ENCODE peak calls at places on chromosomes 4 and X, in four cellular contexts. W is cardiac fibroblast, E is left ventricle myocardium inferior, Y is esophagus muscularis mucosa. R is an unnamed sample.

GRCh38 chrX:39762266-39762841 is 335.4 kb downstream of the BCOR start:
- DNase-seq in W (peak), E (no peak), Y (no peak), R (no peak)

GRCh38 chr4:152534541-152535231 is 1.2 kb downstream of the FBXW7 start:
- DNase-seq in W (peak), E (peak), Y (no peak), R (peak)

GRCh38 chr4:113921089-113921842 is 58.2 kb downstream of the ARSJ start:
- DNase-seq in W (no peak), E (no peak), Y (no peak), R (no peak)

GRCh38 chr4:33592701-33593100 is 2651.6 kb downstream of the ARAP2 start:
- DNase-seq in W (no peak), E (no peak), Y (no peak), R (no peak)

GRCh38 chrX:72025236-72025770 is 106.4 kb downstream of the RTL5 start:
- DNase-seq in W (no peak), E (no peak), Y (peak), R (no peak)

GRCh38 chr4:11423465-11423864 is 5.2 kb downstream of the HS3ST1 start:
- DNase-seq in W (peak), E (no peak), Y (no peak), R (no peak)

GRCh38 chrX:14922437-14922836 is 49.2 kb downstream of the MOSPD2 start:
- DNase-seq in W (peak), E (no peak), Y (no peak), R (no peak)

GRCh38 chr4:84852081-84852480 is 114.4 kb downstream of the WDFY3 start:
- DNase-seq in W (peak), E (no peak), Y (no peak), R (no peak)

GRCh38 chr4:148079945-148080344 is 348.1 kb downstream of the ARHGAP10 start:
- DNase-seq in W (no peak), E (no peak), Y (no peak), R (no peak)

GRCh38 chr4:74848774-74849173 is 54.5 kb upstream of the BTC start:
- DNase-seq in W (no peak), E (no peak), Y (no peak), R (no peak)

GRCh38 chr4:11418610-11419009 is 10.1 kb downstream of the HS3ST1 start:
- DNase-seq in W (no peak), E (no peak), Y (no peak), R (no peak)

GRCh38 chrX:149004936-149005335 is 500.2 kb downstream of the IDS start:
- DNase-seq in W (no peak), E (no peak), Y (no peak), R (no peak)

GRCh38 chr4:67660418-67660817 is 40.5 kb downstream of the UBA6 start:
- DNase-seq in W (no peak), E (no peak), Y (no peak), R (no peak)

GRCh38 chr4:59945277-59945676 is 1254.8 kb upstream of the ADGRL3 start:
- DNase-seq in W (no peak), E (no peak), Y (no peak), R (no peak)

GRCh38 chr4:27087306-27088045 is 226.8 kb downstream of the STIM2 start:
- DNase-seq in W (no peak), E (no peak), Y (no peak), R (no peak)

GRCh38 chrX:57821703-57822375 is 88.4 kb downstream of the ZXDA start:
- DNase-seq in W (peak), E (no peak), Y (no peak), R (no peak)

GRCh38 chr4:11624370-11624769 is 195.7 kb upstream of the HS3ST1 start:
- DNase-seq in W (no peak), E (no peak), Y (no peak), R (no peak)

GRCh38 chrX:114532093-114532805 is 51.6 kb upstream of the HTR2C start:
- DNase-seq in W (peak), E (no peak), Y (no peak), R (no peak)

GRCh38 chrX:153684447-153685178 is 3.1 kb upstream of the SLC6A8 start:
- DNase-seq in W (no peak), E (no peak), Y (no peak), R (no peak)

GRCh38 chr4:151600432-151600831 is 160.4 kb downstream of the GATB start:
- DNase-seq in W (no peak), E (no peak), Y (no peak), R (no peak)

GRCh38 chrX:132749406-132749805 is 209.0 kb downstream of the HS6ST2 start:
- DNase-seq in W (no peak), E (no peak), Y (no peak), R (no peak)

GRCh38 chr4:173538148-173538902 is 8.3 kb upstream of the HAND2 start:
- DNase-seq in W (peak), E (peak), Y (no peak), R (peak)

GRCh38 chr4:115119804-115120352 is 6.5 kb upstream of the NDST4 start:
- DNase-seq in W (no peak), E (no peak), Y (no peak), R (no peak)
- TF ChIP-seq CTCF in W (no peak), E (no peak), Y (no peak), R (no peak)

GRCh38 chrX:41737065-41737464 is 13.1 kb downstream of the GPR82 start:
- DNase-seq in W (no peak), E (no peak), Y (no peak), R (no peak)

GRCh38 chrX:41730101-41730500 is 6.1 kb downstream of the GPR82 start:
- DNase-seq in W (peak), E (no peak), Y (no peak), R (no peak)

GRCh38 chrX:41733939-41734338 is 10.0 kb downstream of the GPR82 start:
- DNase-seq in W (no peak), E (no peak), Y (no peak), R (no peak)

GRCh38 chrX:41732260-41732659 is 8.3 kb downstream of the GPR82 start:
- DNase-seq in W (no peak), E (no peak), Y (no peak), R (no peak)

GRCh38 chrX:41734530-41734929 is 10.5 kb downstream of the GPR82 start:
- DNase-seq in W (peak), E (no peak), Y (no peak), R (no peak)
- TF ChIP-seq CTCF in W (peak), E (peak), Y (peak), R (no peak)

DNA sequence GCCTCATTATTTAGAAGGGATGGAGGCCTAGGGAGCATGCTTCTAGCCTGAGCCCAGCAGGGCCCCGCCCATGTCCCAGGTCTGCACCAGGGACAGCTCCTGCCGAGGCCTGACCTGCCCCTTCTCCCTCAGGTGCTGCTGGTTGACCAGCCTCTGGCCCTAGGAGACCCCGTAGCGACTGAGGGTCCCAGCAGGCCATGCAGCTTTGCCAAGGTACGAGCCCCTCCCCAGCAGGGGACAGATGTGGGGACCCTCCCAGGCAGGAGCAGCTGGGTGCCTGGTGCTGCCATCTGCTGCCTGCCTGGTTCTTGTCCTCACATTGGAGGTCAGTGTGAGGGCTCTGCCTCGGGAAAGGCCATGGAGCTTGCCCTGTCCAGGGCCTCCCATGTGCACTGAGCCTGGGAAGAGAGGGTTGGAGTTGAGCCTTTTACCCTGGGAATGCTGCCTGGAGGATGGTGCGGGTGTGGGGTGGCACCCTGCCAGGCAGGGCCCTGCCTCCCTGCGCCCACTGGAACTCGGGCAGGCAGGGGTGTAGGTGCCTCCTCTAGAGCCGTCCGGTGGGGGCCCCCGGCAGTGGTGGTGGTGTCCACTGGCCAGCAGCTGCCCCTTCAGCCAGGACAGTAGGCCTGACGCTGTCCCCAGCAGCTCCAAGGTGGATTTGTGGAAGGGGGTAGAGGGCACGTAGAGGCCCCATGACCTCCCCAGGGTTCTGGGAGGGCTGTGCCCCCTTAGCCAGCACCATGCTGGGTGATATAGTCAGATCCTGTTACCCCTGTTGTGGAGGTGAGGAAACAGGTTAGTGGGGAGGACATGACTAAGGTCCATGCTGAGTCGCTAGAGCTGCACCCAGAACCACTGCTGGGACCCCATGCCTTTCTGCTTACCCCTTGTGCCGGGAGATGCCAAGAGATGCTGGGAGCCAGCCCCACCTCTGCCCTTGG is 2.2 kb upstream of the MSANTD1 start:
- DNase-seq in W (no peak), E (no peak), Y (no peak), R (no peak)
- TF ChIP-seq CTCF in W (no peak), E (no peak), Y (no peak), R (no peak)

GRCh38 chrX:142204522-142205433 is at the start of gene MAGEC2:
- DNase-seq in W (no peak), E (no peak), Y (no peak), R (no peak)

DNA sequence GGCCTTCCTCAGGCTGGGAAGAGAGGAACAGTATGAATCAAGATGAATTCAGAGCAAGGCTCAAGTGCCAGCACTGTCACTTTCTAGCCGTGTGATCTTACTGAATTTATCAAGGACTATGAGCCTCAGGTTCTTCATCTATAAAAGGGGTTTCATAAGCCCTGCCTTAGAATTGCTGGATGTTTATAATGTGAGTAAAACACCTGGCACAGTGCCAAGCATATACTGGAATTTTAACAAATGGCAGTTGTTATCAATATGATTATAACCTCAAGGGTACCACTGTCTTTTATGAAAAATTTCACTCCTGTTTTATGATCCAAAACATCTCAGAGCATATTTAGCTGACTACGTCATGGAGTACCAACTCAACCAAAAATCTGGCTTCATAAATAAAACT is 4.0 kb downstream of the MAGEC2 start:
- DNase-seq in W (no peak), E (no peak), Y (no peak), R (no peak)
- TF ChIP-seq CTCF in W (no peak), E (no peak), Y (no peak), R (no peak)

GRCh38 chr4:24915121-24915922 is 2.5 kb upstream of the CCDC149 start:
- DNase-seq in W (peak), E (no peak), Y (no peak), R (no peak)
- TF ChIP-seq CTCF in W (no peak), E (peak), Y (peak), R (no peak)

GRCh38 chrX:34863906-34864305 is 78.7 kb upstream of the FAM47B start:
- DNase-seq in W (no peak), E (no peak), Y (no peak), R (no peak)
- TF ChIP-seq CTCF in W (no peak), E (no peak), Y (no peak), R (no peak)

GRCh38 chrX:41445781-41446358 is 1.3 kb upstream of the NYX start:
- DNase-seq in W (no peak), E (no peak), Y (no peak), R (no peak)
- TF ChIP-seq CTCF in W (no peak), E (no peak), Y (no peak), R (no peak)

GRCh38 chr4:139301821-139302611 is at the start of gene NDUFC1:
- DNase-seq in W (peak), E (peak), Y (no peak), R (peak)
- TF ChIP-seq CTCF in W (peak), E (peak), Y (peak), R (peak)

R was measured in mesothelial cell of epicardium.